ENCODE peak calls at places on chromosomes 7 and 10, in six cellular contexts. M, E, Z, V, Y and K are unnamed samples.

GRCh38 chr7:42359946-42360345 is 122.9 kb upstream of the GLI3 start:
- DNase-seq in M (no peak), E (no peak), Z (no peak), V (peak), Y (no peak), K (no peak)

GRCh38 chr7:151142686-151143040 is 24.8 kb downstream of the GBX1 start:
- DNase-seq in M (no peak), E (peak), Z (peak), V (no peak), Y (no peak), K (no peak)

GRCh38 chr10:95312264-95312663 is 21.5 kb upstream of the PDLIM1 start:
- DNase-seq in M (peak), E (peak), Z (no peak), V (no peak), Y (no peak), K (no peak)

GRCh38 chr7:31099451-31100444 is 47.6 kb downstream of the ADCYAP1R1 start:
- DNase-seq in M (peak), E (no peak), Z (no peak), V (no peak), Y (no peak), K (peak)

GRCh38 chr10:28532223-28532508 is 752 bp upstream of the WAC start:
- DNase-seq in M (no peak), E (no peak), Z (no peak), V (peak), Y (peak), K (no peak)

GRCh38 chr10:121002586-121003205 is 151.5 kb downstream of the WDR11 start:
- DNase-seq in M (no peak), E (no peak), Z (no peak), V (no peak), Y (no peak), K (no peak)

GRCh38 chr7:140923358-140924006 is 1.2 kb downstream of the BRAF start:
- DNase-seq in M (no peak), E (peak), Z (no peak), V (peak), Y (peak), K (no peak)

GRCh38 chr10:78656815-78657621 is 411.7 kb upstream of the ZMIZ1 start:
- DNase-seq in M (peak), E (no peak), Z (no peak), V (peak), Y (no peak), K (peak)

GRCh38 chr7:148723846-148724245 is 25.1 kb downstream of the CUL1 start:
- DNase-seq in M (no peak), E (no peak), Z (no peak), V (peak), Y (no peak), K (no peak)

GRCh38 chr7:64946772-64947171 is 43.7 kb downstream of the ZNF273 start:
- DNase-seq in M (no peak), E (no peak), Z (no peak), V (peak), Y (no peak), K (peak)

GRCh38 chr7:134031835-134032617 is 95.1 kb upstream of the LRGUK start:
- DNase-seq in M (no peak), E (no peak), Z (peak), V (no peak), Y (no peak), K (no peak)

GRCh38 chr7:148332191-148332590 is 258.4 kb upstream of the C7orf33 start:
- DNase-seq in M (no peak), E (no peak), Z (no peak), V (no peak), Y (no peak), K (no peak)

GRCh38 chr10:113897693-113898618 is 43.5 kb downstream of the NHLRC2 start:
- DNase-seq in M (no peak), E (no peak), Z (no peak), V (no peak), Y (no peak), K (no peak)

GRCh38 chr10:1309969-1310789 is 254.0 kb downstream of the WDR37 start:
- DNase-seq in M (no peak), E (no peak), Z (no peak), V (no peak), Y (no peak), K (no peak)

GRCh38 chr10:91603931-91604331 is 28.9 kb downstream of the PPP1R3C start:
- DNase-seq in M (no peak), E (peak), Z (no peak), V (peak), Y (no peak), K (no peak)

GRCh38 chr10:131829156-131829930 is 71.5 kb upstream of the PPP2R2D start:
- DNase-seq in M (peak), E (no peak), Z (no peak), V (no peak), Y (no peak), K (no peak)

GRCh38 chr7:44282601-44283171 is 42.7 kb downstream of the CAMK2B start:
- DNase-seq in M (peak), E (no peak), Z (no peak), V (no peak), Y (no peak), K (peak)

GRCh38 chr10:68385740-68386139 is 21.3 kb downstream of the RUFY2 start:
- DNase-seq in M (no peak), E (no peak), Z (no peak), V (peak), Y (no peak), K (no peak)

GRCh38 chr10:33134011-33134751 is 176.2 kb upstream of the ITGB1 start:
- DNase-seq in M (peak), E (peak), Z (peak), V (peak), Y (no peak), K (no peak)

GRCh38 chr10:78301891-78302738 is 268.5 kb downstream of the RPS24 start:
- DNase-seq in M (peak), E (no peak), Z (no peak), V (no peak), Y (no peak), K (no peak)

GRCh38 chr10:69445094-69445493 is 6.2 kb upstream of the TSPAN15 start:
- DNase-seq in M (peak), E (no peak), Z (no peak), V (no peak), Y (no peak), K (no peak)

GRCh38 chr7:104838537-104839299 is 175.3 kb upstream of the KMT2E start:
- DNase-seq in M (no peak), E (no peak), Z (no peak), V (no peak), Y (no peak), K (no peak)

GRCh38 chr7:14717169-14717568 is 185.4 kb downstream of the DGKB start:
- DNase-seq in M (no peak), E (no peak), Z (no peak), V (no peak), Y (no peak), K (no peak)
- H3K4me3 ChIP-seq in M (no peak), E (no peak), Z (no peak), V (no peak), Y (no peak), K (no peak)

GRCh38 chr7:1540391-1541271 is 10.1 kb downstream of the MAFK start:
- DNase-seq in M (peak), E (peak), Z (no peak), V (no peak), Y (no peak), K (peak)

GRCh38 chr7:1537631-1538412 is 7.3 kb downstream of the MAFK start:
- DNase-seq in M (peak), E (peak), Z (no peak), V (peak), Y (peak), K (peak)

GRCh38 chr7:1541431-1542162 is 11.1 kb downstream of the MAFK start:
- DNase-seq in M (peak), E (peak), Z (no peak), V (no peak), Y (no peak), K (no peak)

GRCh38 chr7:1538544-1539345 is 8.2 kb downstream of the MAFK start:
- DNase-seq in M (peak), E (peak), Z (no peak), V (no peak), Y (no peak), K (no peak)

DNA sequence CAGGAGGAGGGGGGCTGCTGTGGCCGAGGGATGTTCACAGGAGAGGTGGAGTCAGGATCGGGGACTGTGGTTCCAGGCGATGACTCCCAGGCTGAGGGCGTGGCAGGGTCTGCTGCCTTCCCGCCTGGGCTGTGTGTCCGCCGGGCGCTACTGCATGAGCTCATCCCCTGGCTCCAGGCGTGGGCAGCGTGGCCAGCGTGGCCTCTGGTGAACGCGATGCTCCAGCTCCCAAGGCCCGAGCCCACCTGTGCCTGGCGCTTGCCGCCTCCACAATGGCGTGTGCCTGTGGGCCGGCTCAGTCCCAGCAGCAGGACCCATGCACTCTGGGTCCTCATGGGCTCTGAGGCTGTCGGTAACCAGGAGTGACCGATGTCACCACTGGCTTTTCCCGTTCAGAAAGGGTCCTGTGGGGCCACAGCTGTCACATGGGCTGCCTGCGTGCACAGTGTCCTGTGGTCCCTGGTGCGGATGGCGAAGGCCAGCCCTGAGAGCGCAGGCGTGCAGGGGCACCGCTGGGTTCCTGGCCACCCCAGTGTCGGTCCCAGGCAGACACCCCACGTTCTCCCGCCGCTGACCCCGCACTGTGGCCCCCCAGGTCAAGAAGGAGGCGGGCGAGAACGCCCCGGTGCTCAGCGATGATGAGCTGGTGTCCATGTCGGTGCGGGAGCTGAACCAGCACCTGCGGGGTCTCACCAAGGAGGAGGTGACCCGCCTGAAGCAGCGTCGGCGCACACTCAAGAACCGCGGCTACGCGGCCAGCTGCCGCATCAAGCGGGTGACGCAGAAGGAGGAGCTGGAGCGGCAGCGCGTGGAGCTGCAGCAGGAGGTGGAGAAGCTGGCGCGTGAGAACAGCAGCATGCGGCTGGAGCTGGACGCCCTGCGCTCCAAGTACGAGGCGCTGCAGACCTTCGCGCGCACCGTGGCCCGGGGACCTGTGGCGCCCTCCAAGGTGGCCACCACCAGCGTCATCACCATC is 9.1 kb downstream of the MAFK start:
- DNase-seq in M (peak), E (peak), Z (no peak), V (no peak), Y (no peak), K (peak)
- H3K4me3 ChIP-seq in M (no peak), E (no peak), Z (no peak), V (no peak), Y (no peak), K (no peak)

GRCh38 chr7:143436539-143436938 is 6.7 kb upstream of the TAS2R60 start:
- DNase-seq in M (no peak), E (no peak), Z (no peak), V (no peak), Y (no peak), K (no peak)
- H3K4me3 ChIP-seq in M (no peak), E (no peak), Z (no peak), V (no peak), Y (no peak), K (no peak)

GRCh38 chr7:25752169-25752568 is 399.8 kb upstream of the NFE2L3 start:
- DNase-seq in M (no peak), E (no peak), Z (no peak), V (no peak), Y (no peak), K (no peak)
- H3K4me3 ChIP-seq in M (no peak), E (no peak), Z (no peak), V (no peak), Y (no peak), K (no peak)